ENCODE peak calls at places on chromosomes 2 and 18, in five cellular contexts. One of them, this sample, is unnamed.
A peak's percentile ranks its signal among the peaks of the same experiment; 100 is the strongest.

GRCh38 chr18:73980289-73980979 is 167.2 kb downstream of the FBXO15 start:
- DNase-seq in tibial nerve: no peak
- DNase-seq in right lobe of liver: no peak
- DNase-seq in sigmoid colon: no peak
- DNase-seq in HCT116: peak; percentile 4
- DNase-seq in this sample: no peak

GRCh38 chr2:199303814-199304213 is 153.9 kb downstream of the SATB2 start:
- DNase-seq in sigmoid colon: no peak
- DNase-seq in right lobe of liver: no peak
- DNase-seq in HCT116: no peak
- DNase-seq in tibial nerve: no peak
- DNase-seq in this sample: no peak

GRCh38 chr2:147937744-147938349 is 82.7 kb downstream of the ORC4 start:
- DNase-seq in right lobe of liver: no peak
- DNase-seq in HCT116: peak; percentile 7
- DNase-seq in tibial nerve: no peak
- DNase-seq in sigmoid colon: no peak
- DNase-seq in this sample: no peak

GRCh38 chr2:166152064-166152463 is 24.2 kb upstream of the SCN1A start:
- DNase-seq in right lobe of liver: no peak
- DNase-seq in HCT116: no peak
- DNase-seq in sigmoid colon: no peak
- DNase-seq in tibial nerve: no peak
- DNase-seq in this sample: no peak

GRCh38 chr2:60742419-60742818 is 13.6 kb upstream of the PAPOLG start:
- DNase-seq in sigmoid colon: no peak
- DNase-seq in HCT116: no peak
- DNase-seq in right lobe of liver: no peak
- DNase-seq in tibial nerve: no peak
- DNase-seq in this sample: no peak

GRCh38 chr18:63016270-63016669 is 300.9 kb downstream of the PHLPP1 start:
- DNase-seq in right lobe of liver: no peak
- DNase-seq in sigmoid colon: no peak
- DNase-seq in tibial nerve: peak; percentile 51
- DNase-seq in HCT116: peak; percentile 32
- DNase-seq in this sample: peak; percentile 41

GRCh38 chr2:191759650-191760049 is 81.7 kb downstream of the NABP1 start:
- DNase-seq in sigmoid colon: no peak
- DNase-seq in tibial nerve: no peak
- DNase-seq in HCT116: no peak
- DNase-seq in right lobe of liver: no peak
- DNase-seq in this sample: no peak

GRCh38 chr2:64594563-64594989 is 59.1 kb downstream of the SERTAD2 start:
- DNase-seq in tibial nerve: no peak
- DNase-seq in HCT116: no peak
- DNase-seq in sigmoid colon: no peak
- DNase-seq in right lobe of liver: no peak
- DNase-seq in this sample: no peak

GRCh38 chr2:174787485-174788205 is 23.4 kb upstream of the CHRNA1 start:
- DNase-seq in right lobe of liver: no peak
- DNase-seq in tibial nerve: no peak
- DNase-seq in HCT116: no peak
- DNase-seq in sigmoid colon: no peak
- DNase-seq in this sample: no peak

GRCh38 chr18:45403341-45404049 is 211.8 kb upstream of the SLC14A2 start:
- DNase-seq in tibial nerve: no peak
- DNase-seq in right lobe of liver: no peak
- DNase-seq in sigmoid colon: no peak
- DNase-seq in HCT116: no peak
- DNase-seq in this sample: no peak

GRCh38 chr2:83817511-83817910 is 641.6 kb downstream of the SUCLG1 start:
- DNase-seq in sigmoid colon: no peak
- DNase-seq in right lobe of liver: no peak
- DNase-seq in tibial nerve: no peak
- DNase-seq in HCT116: peak; percentile 3
- DNase-seq in this sample: no peak

GRCh38 chr2:28855977-28856376 is 14.1 kb downstream of the TRMT61B start:
- DNase-seq in sigmoid colon: no peak
- DNase-seq in HCT116: no peak
- DNase-seq in tibial nerve: no peak
- DNase-seq in right lobe of liver: no peak
- DNase-seq in this sample: no peak

GRCh38 chr2:65320042-65320711 is 92.5 kb downstream of the ACTR2 start:
- DNase-seq in tibial nerve: no peak
- DNase-seq in HCT116: peak; percentile 64
- DNase-seq in sigmoid colon: no peak
- DNase-seq in right lobe of liver: no peak
- DNase-seq in this sample: peak; percentile 71

GRCh38 chr2:104090407-104090806 is 763.5 kb upstream of the POU3F3 start:
- DNase-seq in tibial nerve: no peak
- DNase-seq in sigmoid colon: no peak
- DNase-seq in HCT116: no peak
- DNase-seq in right lobe of liver: no peak
- DNase-seq in this sample: no peak

GRCh38 chr2:105521176-105521575 is 122.3 kb upstream of the FHL2 start:
- DNase-seq in tibial nerve: no peak
- DNase-seq in HCT116: no peak
- DNase-seq in right lobe of liver: no peak
- DNase-seq in sigmoid colon: no peak
- DNase-seq in this sample: no peak

GRCh38 chr2:106885981-106886915 is at the start of gene ST6GAL2:
- DNase-seq in HCT116: no peak
- DNase-seq in right lobe of liver: no peak
- DNase-seq in tibial nerve: no peak
- DNase-seq in sigmoid colon: no peak
- DNase-seq in this sample: no peak

GRCh38 chr2:227545990-227546389 is 52.7 kb upstream of the SCYGR2 start:
- DNase-seq in sigmoid colon: no peak
- DNase-seq in tibial nerve: no peak
- DNase-seq in HCT116: no peak
- DNase-seq in right lobe of liver: no peak
- DNase-seq in this sample: no peak

GRCh38 chr2:198173242-198173641 is 368.8 kb downstream of the PLCL1 start:
- DNase-seq in tibial nerve: no peak
- DNase-seq in sigmoid colon: no peak
- DNase-seq in right lobe of liver: no peak
- DNase-seq in HCT116: no peak
- DNase-seq in this sample: no peak

GRCh38 chr18:5584751-5585417 is 41.1 kb upstream of the EPB41L3 start:
- DNase-seq in right lobe of liver: no peak
- DNase-seq in HCT116: no peak
- DNase-seq in tibial nerve: no peak
- DNase-seq in sigmoid colon: no peak
- DNase-seq in this sample: no peak

GRCh38 chr18:45879681-45880655 is 54.5 kb downstream of the SIGLEC15 start:
- DNase-seq in sigmoid colon: peak; percentile 86
- DNase-seq in HCT116: peak; percentile 23
- DNase-seq in right lobe of liver: peak; percentile 75
- DNase-seq in tibial nerve: peak; percentile 50
- DNase-seq in this sample: peak; percentile 81

GRCh38 chr2:37274354-37274965 is 43.0 kb downstream of the NDUFAF7 start:
- DNase-seq in tibial nerve: no peak
- DNase-seq in sigmoid colon: peak; percentile 74
- DNase-seq in right lobe of liver: no peak
- DNase-seq in HCT116: no peak
- DNase-seq in this sample: no peak

GRCh38 chr2:163574309-163574708 is 161.5 kb downstream of the FIGN start:
- DNase-seq in sigmoid colon: no peak
- DNase-seq in right lobe of liver: no peak
- DNase-seq in HCT116: no peak
- DNase-seq in tibial nerve: no peak
- DNase-seq in this sample: no peak

GRCh38 chr2:200288670-200289429 is 17.6 kb upstream of the SPATS2L start:
- DNase-seq in right lobe of liver: peak; percentile 82
- DNase-seq in HCT116: no peak
- DNase-seq in tibial nerve: peak; percentile 58
- DNase-seq in sigmoid colon: no peak
- DNase-seq in this sample: peak; percentile 19

GRCh38 chr2:149183187-149183586 is 144.7 kb downstream of the LYPD6B start:
- DNase-seq in HCT116: no peak
- DNase-seq in sigmoid colon: no peak
- DNase-seq in tibial nerve: no peak
- DNase-seq in right lobe of liver: no peak
- DNase-seq in this sample: no peak

GRCh38 chr2:149187061-149187460 is 143.3 kb upstream of the LYPD6 start:
- DNase-seq in tibial nerve: no peak
- DNase-seq in sigmoid colon: no peak
- DNase-seq in right lobe of liver: no peak
- DNase-seq in HCT116: no peak
- DNase-seq in this sample: no peak

GRCh38 chr2:149185942-149186490 is 144.4 kb upstream of the LYPD6 start:
- DNase-seq in HCT116: no peak
- DNase-seq in sigmoid colon: no peak
- DNase-seq in tibial nerve: no peak
- DNase-seq in right lobe of liver: no peak
- DNase-seq in this sample: no peak

GRCh38 chr2:149188291-149188690 is 142.1 kb upstream of the LYPD6 start:
- DNase-seq in sigmoid colon: no peak
- DNase-seq in HCT116: no peak
- DNase-seq in tibial nerve: no peak
- DNase-seq in right lobe of liver: no peak
- DNase-seq in this sample: no peak

GRCh38 chr2:149184994-149185393 is 145.4 kb upstream of the LYPD6 start:
- DNase-seq in sigmoid colon: no peak
- DNase-seq in tibial nerve: peak; percentile 8
- DNase-seq in right lobe of liver: no peak
- DNase-seq in HCT116: no peak
- DNase-seq in this sample: no peak
- H3K27me3 ChIP-seq in sigmoid colon: no peaks in the 10 kb centered on the region
- H3K27me3 ChIP-seq in tibial nerve: no peaks in the 10 kb centered on the region
- H3K27me3 ChIP-seq in right lobe of liver: no peaks in the 10 kb centered on the region
- H3K27me3 ChIP-seq in HCT116: no peaks in the 10 kb centered on the region
- H3K27me3 ChIP-seq in this sample: no peaks in the 10 kb centered on the region

GRCh38 chr18:11981633-11982366 is 493 bp downstream of the IMPA2 start:
- DNase-seq in tibial nerve: peak; percentile 45
- DNase-seq in sigmoid colon: peak; percentile 79
- DNase-seq in HCT116: no peak
- DNase-seq in right lobe of liver: peak; percentile 77
- DNase-seq in this sample: peak; percentile 47

GRCh38 chr18:11980555-11981382 is 538 bp upstream of the IMPA2 start:
- DNase-seq in sigmoid colon: peak; percentile 100
- DNase-seq in HCT116: peak; percentile 93
- DNase-seq in right lobe of liver: peak; percentile 100
- DNase-seq in tibial nerve: peak; percentile 97
- DNase-seq in this sample: peak; percentile 98

GRCh38 chr18:11982981-11983380 is 1.7 kb downstream of the IMPA2 start:
- DNase-seq in right lobe of liver: no peak
- DNase-seq in tibial nerve: no peak
- DNase-seq in sigmoid colon: no peak
- DNase-seq in HCT116: no peak
- DNase-seq in this sample: no peak

GRCh38 chr18:11980148-11980554 is 1.2 kb upstream of the IMPA2 start:
- DNase-seq in sigmoid colon: no peak
- DNase-seq in tibial nerve: peak; percentile 40
- DNase-seq in HCT116: no peak
- DNase-seq in right lobe of liver: peak; percentile 81
- DNase-seq in this sample: peak; percentile 58

DNA sequence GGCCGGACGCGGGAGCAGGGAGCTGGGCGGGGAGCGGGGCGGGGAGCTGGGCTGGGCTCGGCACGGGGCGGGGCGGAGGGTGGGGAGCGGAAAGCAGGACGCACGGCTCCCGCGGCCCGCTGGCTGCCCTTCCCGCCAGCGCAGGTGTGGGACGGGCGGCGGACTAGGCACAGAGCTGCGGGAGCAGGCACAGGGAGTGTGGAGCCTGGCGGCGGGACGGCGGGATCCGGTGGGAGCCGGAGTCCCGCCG is at the start of gene IMPA2:
- DNase-seq in HCT116: no peak
- DNase-seq in sigmoid colon: no peak
- DNase-seq in tibial nerve: no peak
- DNase-seq in right lobe of liver: no peak
- DNase-seq in this sample: no peak
- TF ChIP-seq POLR2A in HCT116: peak; percentile 50
- TF ChIP-seq POLR2A in sigmoid colon: peak; percentile 33
- TF ChIP-seq POLR2A in tibial nerve: peak; percentile 40
- TF ChIP-seq POLR2A in right lobe of liver: peak; percentile 92
- TF ChIP-seq POLR2A in this sample: no peak

GRCh38 chr2:218095853-218096252 is 26.8 kb downstream of the RUFY4 start:
- DNase-seq in HCT116: no peak
- DNase-seq in right lobe of liver: no peak
- DNase-seq in tibial nerve: no peak
- DNase-seq in sigmoid colon: no peak
- DNase-seq in this sample: no peak
- H3K27me3 ChIP-seq in HCT116: peaks cover 6% of the 10 kb centered on the region
- H3K27me3 ChIP-seq in right lobe of liver: no peaks in the 10 kb centered on the region
- H3K27me3 ChIP-seq in tibial nerve: no peaks in the 10 kb centered on the region
- H3K27me3 ChIP-seq in sigmoid colon: no peaks in the 10 kb centered on the region
- H3K27me3 ChIP-seq in this sample: no peaks in the 10 kb centered on the region

GRCh38 chr2:151200277-151200676 is 61.4 kb downstream of the RBM43 start:
- DNase-seq in right lobe of liver: no peak
- DNase-seq in tibial nerve: no peak
- DNase-seq in sigmoid colon: no peak
- DNase-seq in HCT116: no peak
- DNase-seq in this sample: no peak

GRCh38 chr2:151200844-151201243 is 60.8 kb downstream of the RBM43 start:
- DNase-seq in HCT116: no peak
- DNase-seq in sigmoid colon: no peak
- DNase-seq in right lobe of liver: no peak
- DNase-seq in tibial nerve: no peak
- DNase-seq in this sample: no peak

GRCh38 chr2:151193576-151193975 is 68.1 kb downstream of the RBM43 start:
- DNase-seq in right lobe of liver: no peak
- DNase-seq in HCT116: no peak
- DNase-seq in sigmoid colon: no peak
- DNase-seq in tibial nerve: no peak
- DNase-seq in this sample: no peak

GRCh38 chr2:151198646-151199045 is 63.0 kb downstream of the RBM43 start:
- DNase-seq in tibial nerve: no peak
- DNase-seq in sigmoid colon: no peak
- DNase-seq in right lobe of liver: no peak
- DNase-seq in HCT116: no peak
- DNase-seq in this sample: no peak

DNA sequence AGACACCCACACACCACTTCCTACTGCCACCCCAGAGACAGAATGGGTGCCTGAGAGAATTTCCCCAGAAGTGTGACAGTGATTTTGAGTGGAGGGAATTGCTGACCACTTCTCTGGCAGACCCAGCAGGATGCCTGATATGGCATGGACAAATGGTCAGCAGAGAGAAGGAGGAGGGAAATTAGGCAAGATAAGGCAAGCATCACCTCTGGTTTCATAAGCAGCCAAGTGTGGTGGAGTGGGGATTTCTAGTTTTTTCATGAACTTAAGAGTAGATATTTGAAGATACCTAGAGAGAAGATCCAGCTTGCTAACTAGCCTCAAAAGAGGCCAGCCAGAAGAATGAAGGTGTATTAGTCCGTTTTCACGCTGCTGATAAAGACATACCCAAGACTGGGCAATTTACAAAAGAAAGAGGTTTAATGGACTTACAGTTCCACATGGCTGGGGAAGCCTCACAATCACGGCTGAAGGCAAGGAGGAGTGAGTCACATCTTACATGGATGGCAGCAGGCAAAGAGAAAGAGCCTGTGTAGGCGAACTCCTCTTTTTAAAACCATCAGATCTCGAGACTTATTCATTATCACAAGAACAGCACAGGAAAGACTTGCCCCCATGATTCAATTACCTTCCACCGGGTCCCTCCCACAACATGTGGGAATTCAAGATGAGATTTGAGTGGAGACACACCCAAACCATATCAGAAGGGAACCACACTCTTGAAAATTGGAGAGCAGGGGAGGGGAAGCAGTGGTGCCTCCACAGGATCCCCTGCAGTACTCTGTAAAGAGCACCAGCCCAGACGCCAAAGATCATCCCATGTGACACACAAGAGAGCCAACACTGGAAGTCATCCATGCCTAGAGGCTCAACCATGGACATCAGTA is 64.2 kb downstream of the RBM43 start:
- DNase-seq in HCT116: no peak
- DNase-seq in tibial nerve: no peak
- DNase-seq in sigmoid colon: no peak
- DNase-seq in right lobe of liver: no peak
- DNase-seq in this sample: no peak
- TF ChIP-seq POLR2A in HCT116: no peak
- TF ChIP-seq POLR2A in tibial nerve: no peak
- TF ChIP-seq POLR2A in sigmoid colon: no peak
- TF ChIP-seq POLR2A in right lobe of liver: no peak
- TF ChIP-seq POLR2A in this sample: no peak

This sample was measured in adrenal gland.